ENCODE peak calls at places on chromosomes 13 and 19, in six cellular contexts. One of them, this sample, is unnamed. For H3K4me1, the result is how much of the 10 kb centered on the place peaks cover.

GRCh38 chr19:49101160-49101559 is 13.0 kb upstream of the LIN7B start:
- DNase-seq in kidney: no peak
- DNase-seq in GM23338: no peak
- DNase-seq in cardiac muscle cell: no peak
- DNase-seq in A673: no peak
- DNase-seq in CD8-positive, alpha-beta memory T cell: no peak
- DNase-seq in this sample: no peak

GRCh38 chr13:73136776-73137175 is 78.0 kb downstream of the KLF5 start:
- DNase-seq in kidney: no peak
- DNase-seq in GM23338: no peak
- DNase-seq in A673: no peak
- DNase-seq in cardiac muscle cell: no peak
- DNase-seq in CD8-positive, alpha-beta memory T cell: no peak
- DNase-seq in this sample: no peak

GRCh38 chr13:27712421-27712820 is 79.9 kb upstream of the GSX1 start:
- DNase-seq in kidney: no peak
- DNase-seq in GM23338: no peak
- DNase-seq in A673: peak
- DNase-seq in CD8-positive, alpha-beta memory T cell: peak
- DNase-seq in cardiac muscle cell: peak
- DNase-seq in this sample: no peak

GRCh38 chr19:4316940-4317339 is 12.5 kb downstream of the FSD1 start:
- DNase-seq in CD8-positive, alpha-beta memory T cell: no peak
- DNase-seq in cardiac muscle cell: no peak
- DNase-seq in kidney: no peak
- DNase-seq in GM23338: no peak
- DNase-seq in A673: no peak
- DNase-seq in this sample: no peak

GRCh38 chr13:36131931-36132297 is 732 bp upstream of the DCLK1 start:
- DNase-seq in cardiac muscle cell: peak
- DNase-seq in GM23338: no peak
- DNase-seq in CD8-positive, alpha-beta memory T cell: no peak
- DNase-seq in A673: no peak
- DNase-seq in kidney: peak
- DNase-seq in this sample: peak

GRCh38 chr13:82654851-82655517 is 1227.3 kb downstream of the SLITRK1 start:
- DNase-seq in cardiac muscle cell: peak
- DNase-seq in GM23338: no peak
- DNase-seq in A673: no peak
- DNase-seq in kidney: peak
- DNase-seq in CD8-positive, alpha-beta memory T cell: no peak
- DNase-seq in this sample: peak

GRCh38 chr19:12208221-12208620 is 45.3 kb downstream of the ZNF136 start:
- DNase-seq in cardiac muscle cell: no peak
- DNase-seq in GM23338: no peak
- DNase-seq in CD8-positive, alpha-beta memory T cell: no peak
- DNase-seq in A673: no peak
- DNase-seq in kidney: no peak
- DNase-seq in this sample: no peak

GRCh38 chr13:38602261-38602660 is 84.6 kb upstream of the FREM2 start:
- DNase-seq in cardiac muscle cell: peak
- DNase-seq in GM23338: no peak
- DNase-seq in kidney: no peak
- DNase-seq in CD8-positive, alpha-beta memory T cell: no peak
- DNase-seq in A673: peak
- DNase-seq in this sample: no peak

GRCh38 chr13:39913928-39914327 is 258.5 kb downstream of the COG6 start:
- DNase-seq in kidney: no peak
- DNase-seq in CD8-positive, alpha-beta memory T cell: no peak
- DNase-seq in cardiac muscle cell: peak
- DNase-seq in GM23338: no peak
- DNase-seq in A673: no peak
- DNase-seq in this sample: peak

GRCh38 chr13:95707442-95708389 is 30.8 kb downstream of the DNAJC3 start:
- DNase-seq in GM23338: no peak
- DNase-seq in CD8-positive, alpha-beta memory T cell: no peak
- DNase-seq in A673: no peak
- DNase-seq in kidney: no peak
- DNase-seq in cardiac muscle cell: no peak
- DNase-seq in this sample: no peak

GRCh38 chr19:51552996-51553725 is 17.9 kb upstream of the ZNF175 start:
- DNase-seq in kidney: peak
- DNase-seq in GM23338: peak
- DNase-seq in CD8-positive, alpha-beta memory T cell: peak
- DNase-seq in A673: peak
- DNase-seq in cardiac muscle cell: peak
- DNase-seq in this sample: no peak

GRCh38 chr13:47621931-47622330 is 379.1 kb downstream of the SUCLA2 start:
- DNase-seq in GM23338: no peak
- DNase-seq in kidney: no peak
- DNase-seq in CD8-positive, alpha-beta memory T cell: no peak
- DNase-seq in cardiac muscle cell: peak
- DNase-seq in A673: no peak
- DNase-seq in this sample: no peak

GRCh38 chr13:87274209-87274819 is 396.9 kb upstream of the SLITRK5 start:
- DNase-seq in CD8-positive, alpha-beta memory T cell: no peak
- DNase-seq in A673: peak
- DNase-seq in GM23338: peak
- DNase-seq in cardiac muscle cell: peak
- DNase-seq in kidney: no peak
- DNase-seq in this sample: no peak

GRCh38 chr13:97165527-97166425 is 56.4 kb upstream of the MBNL2 start:
- DNase-seq in cardiac muscle cell: no peak
- DNase-seq in GM23338: no peak
- DNase-seq in kidney: no peak
- DNase-seq in CD8-positive, alpha-beta memory T cell: no peak
- DNase-seq in A673: no peak
- DNase-seq in this sample: no peak

GRCh38 chr19:31478241-31478640 is 129.0 kb upstream of the TSHZ3 start:
- DNase-seq in GM23338: no peak
- DNase-seq in A673: no peak
- DNase-seq in cardiac muscle cell: no peak
- DNase-seq in kidney: no peak
- DNase-seq in CD8-positive, alpha-beta memory T cell: no peak
- DNase-seq in this sample: no peak

GRCh38 chr19:36489920-36490415 is 607 bp upstream of the ZNF566 start:
- DNase-seq in A673: peak
- DNase-seq in cardiac muscle cell: peak
- DNase-seq in GM23338: peak
- DNase-seq in kidney: no peak
- DNase-seq in CD8-positive, alpha-beta memory T cell: no peak
- DNase-seq in this sample: peak

GRCh38 chr19:48997972-48998371 is 4.3 kb downstream of the RUVBL2 start:
- DNase-seq in kidney: no peak
- DNase-seq in cardiac muscle cell: peak
- DNase-seq in A673: peak
- DNase-seq in CD8-positive, alpha-beta memory T cell: no peak
- DNase-seq in GM23338: peak
- DNase-seq in this sample: no peak

GRCh38 chr19:16106121-16106520 is 5.6 kb upstream of the RAB8A start:
- DNase-seq in kidney: no peak
- DNase-seq in GM23338: no peak
- DNase-seq in CD8-positive, alpha-beta memory T cell: no peak
- DNase-seq in A673: no peak
- DNase-seq in cardiac muscle cell: peak
- DNase-seq in this sample: no peak

GRCh38 chr13:30734434-30734833 is 909 bp upstream of the ALOX5AP start:
- DNase-seq in CD8-positive, alpha-beta memory T cell: no peak
- DNase-seq in kidney: no peak
- DNase-seq in GM23338: no peak
- DNase-seq in A673: no peak
- DNase-seq in cardiac muscle cell: no peak
- DNase-seq in this sample: no peak

GRCh38 chr13:76619631-76620030 is 266.6 kb downstream of the KCTD12 start:
- DNase-seq in kidney: no peak
- DNase-seq in GM23338: no peak
- DNase-seq in CD8-positive, alpha-beta memory T cell: no peak
- DNase-seq in A673: peak
- DNase-seq in cardiac muscle cell: no peak
- DNase-seq in this sample: no peak

GRCh38 chr19:35458821-35459391 is 10.8 kb downstream of the FFAR2 start:
- DNase-seq in cardiac muscle cell: no peak
- DNase-seq in A673: no peak
- DNase-seq in GM23338: no peak
- DNase-seq in CD8-positive, alpha-beta memory T cell: no peak
- DNase-seq in kidney: no peak
- DNase-seq in this sample: no peak

DNA sequence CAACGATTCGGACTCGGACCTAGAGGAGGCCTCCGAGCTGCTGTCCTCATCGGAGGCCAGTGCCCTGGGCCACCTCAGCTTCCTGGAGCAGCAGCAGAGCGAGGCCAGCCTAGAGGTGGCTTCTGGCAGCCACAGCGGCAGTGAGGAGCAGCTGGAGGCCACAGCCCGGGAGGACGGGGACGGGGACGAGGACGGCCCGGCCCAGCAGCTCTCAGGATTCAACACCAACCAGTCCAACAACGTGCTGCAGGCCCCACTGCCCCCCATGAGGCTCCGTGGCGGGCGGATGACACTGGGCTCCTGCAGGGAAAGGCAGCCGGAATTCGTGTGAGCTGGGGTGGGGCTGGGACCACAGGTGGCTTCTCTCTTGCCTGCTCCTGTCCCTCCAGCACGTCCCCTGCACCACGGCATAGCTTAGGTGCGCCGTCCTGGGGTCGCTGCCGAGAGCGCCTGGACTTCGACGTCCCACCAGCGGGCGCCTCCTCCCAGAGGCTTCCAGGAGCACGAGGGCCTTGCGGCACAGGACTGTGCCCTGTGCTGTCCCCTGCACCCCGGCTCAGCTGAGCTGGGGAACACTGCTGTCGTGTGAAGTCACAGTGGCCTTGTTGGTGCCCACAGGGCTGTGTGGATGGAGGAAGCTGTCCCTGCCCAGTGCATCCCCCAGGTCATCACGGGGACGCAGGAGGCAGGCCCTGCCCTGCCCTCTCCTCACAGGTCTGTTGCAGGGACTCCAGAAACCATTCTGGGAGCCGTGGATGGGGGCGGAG is 9.3 kb downstream of the POLR2E start:
- DNase-seq in cardiac muscle cell: no peak
- DNase-seq in GM23338: no peak
- DNase-seq in kidney: no peak
- DNase-seq in CD8-positive, alpha-beta memory T cell: peak
- DNase-seq in A673: no peak
- DNase-seq in this sample: no peak
- H3K4me1 ChIP-seq in cardiac muscle cell: under half
- H3K4me1 ChIP-seq in GM23338: under half
- H3K4me1 ChIP-seq in kidney: under half
- H3K4me1 ChIP-seq in CD8-positive, alpha-beta memory T cell: half or more
- H3K4me1 ChIP-seq in A673: under half
- H3K4me1 ChIP-seq in this sample: under half

GRCh38 chr19:2328401-2329161 is at the start of the genes LSM7 and SPPL2B:
- DNase-seq in GM23338: peak
- DNase-seq in kidney: peak
- DNase-seq in cardiac muscle cell: peak
- DNase-seq in A673: peak
- DNase-seq in CD8-positive, alpha-beta memory T cell: peak
- DNase-seq in this sample: peak
- H3K4me1 ChIP-seq in GM23338: under half
- H3K4me1 ChIP-seq in kidney: under half
- H3K4me1 ChIP-seq in cardiac muscle cell: under half
- H3K4me1 ChIP-seq in A673: under half
- H3K4me1 ChIP-seq in CD8-positive, alpha-beta memory T cell: under half
- H3K4me1 ChIP-seq in this sample: under half

DNA sequence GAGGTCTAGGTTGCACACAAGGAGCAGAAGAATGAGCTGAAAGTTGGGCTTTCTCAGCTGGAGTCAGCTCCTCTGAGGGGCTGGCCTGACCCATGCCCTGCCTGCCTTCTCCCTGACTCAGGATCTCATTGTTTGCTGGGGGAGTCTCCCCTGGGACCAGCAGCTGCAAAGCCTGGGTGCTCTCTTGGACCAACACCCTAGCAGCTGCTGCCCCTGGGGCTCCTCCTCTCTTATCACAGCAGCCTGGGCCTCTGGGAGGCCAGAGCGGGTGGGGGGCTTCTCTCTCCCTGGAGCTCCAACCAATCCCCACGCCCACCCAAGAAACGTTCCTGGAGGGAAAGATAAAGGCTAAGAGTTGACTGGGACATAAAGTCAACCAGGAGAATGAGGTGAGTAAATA is 1.6 kb upstream of the FCGBP start:
- DNase-seq in CD8-positive, alpha-beta memory T cell: no peak
- DNase-seq in kidney: no peak
- DNase-seq in GM23338: no peak
- DNase-seq in cardiac muscle cell: no peak
- DNase-seq in A673: no peak
- DNase-seq in this sample: no peak
- H3K4me1 ChIP-seq in CD8-positive, alpha-beta memory T cell: half or more
- H3K4me1 ChIP-seq in kidney: under half
- H3K4me1 ChIP-seq in GM23338: under half
- H3K4me1 ChIP-seq in cardiac muscle cell: under half
- H3K4me1 ChIP-seq in A673: under half
- H3K4me1 ChIP-seq in this sample: under half

GRCh38 chr13:50081106-50081898 is 66.1 kb downstream of the KCNRG start:
- DNase-seq in CD8-positive, alpha-beta memory T cell: no peak
- DNase-seq in kidney: peak
- DNase-seq in A673: peak
- DNase-seq in cardiac muscle cell: peak
- DNase-seq in GM23338: peak
- DNase-seq in this sample: peak

GRCh38 chr13:50080856-50081105 is 65.5 kb downstream of the KCNRG start:
- DNase-seq in A673: peak
- DNase-seq in CD8-positive, alpha-beta memory T cell: peak
- DNase-seq in GM23338: no peak
- DNase-seq in cardiac muscle cell: no peak
- DNase-seq in kidney: no peak
- DNase-seq in this sample: no peak

GRCh38 chr13:50079278-50080157 is 64.3 kb downstream of the KCNRG start:
- DNase-seq in kidney: no peak
- DNase-seq in A673: no peak
- DNase-seq in GM23338: no peak
- DNase-seq in cardiac muscle cell: no peak
- DNase-seq in CD8-positive, alpha-beta memory T cell: no peak
- DNase-seq in this sample: no peak

GRCh38 chr13:50080158-50080855 is 65.1 kb downstream of the KCNRG start:
- DNase-seq in cardiac muscle cell: peak
- DNase-seq in CD8-positive, alpha-beta memory T cell: peak
- DNase-seq in GM23338: peak
- DNase-seq in kidney: no peak
- DNase-seq in A673: peak
- DNase-seq in this sample: peak

DNA sequence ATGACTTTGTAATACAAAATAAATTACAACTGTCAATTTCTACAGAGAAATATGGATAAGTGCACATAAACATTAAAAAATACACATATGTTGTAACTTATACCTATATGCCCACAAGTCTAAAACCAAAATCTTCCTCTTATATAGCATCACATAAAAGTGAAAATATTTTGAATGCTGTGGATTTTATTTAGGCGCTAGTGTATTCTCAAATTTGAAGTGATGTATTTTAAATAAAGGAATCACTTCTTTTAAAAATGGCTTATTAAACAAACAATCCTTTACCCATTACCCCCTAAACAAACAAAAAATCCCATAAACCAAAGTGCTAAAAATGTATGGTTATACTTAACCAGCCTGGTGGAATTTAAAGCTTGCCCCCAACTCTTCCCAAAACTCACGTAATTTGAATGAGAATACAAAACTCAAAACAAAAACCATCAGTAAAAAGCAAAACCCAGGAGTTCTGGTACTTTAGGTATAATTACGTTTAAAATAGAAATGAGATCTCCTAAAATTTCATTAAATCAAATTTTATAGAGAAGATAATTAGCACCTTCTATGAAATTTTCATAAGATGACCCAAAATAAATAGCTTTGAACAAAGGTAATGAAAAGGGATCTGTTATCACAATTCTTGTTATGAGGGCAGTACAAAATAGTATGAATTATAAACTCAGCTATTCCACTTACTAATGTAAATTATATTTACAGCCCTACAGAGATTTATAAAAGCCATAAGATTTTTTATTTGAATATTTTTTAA is 63.5 kb downstream of the KCNRG start:
- DNase-seq in cardiac muscle cell: no peak
- DNase-seq in A673: no peak
- DNase-seq in kidney: no peak
- DNase-seq in GM23338: no peak
- DNase-seq in CD8-positive, alpha-beta memory T cell: no peak
- DNase-seq in this sample: no peak
- H3K4me1 ChIP-seq in cardiac muscle cell: under half
- H3K4me1 ChIP-seq in A673: under half
- H3K4me1 ChIP-seq in kidney: under half
- H3K4me1 ChIP-seq in GM23338: under half
- H3K4me1 ChIP-seq in CD8-positive, alpha-beta memory T cell: under half
- H3K4me1 ChIP-seq in this sample: under half